ENCODE peak calls at places on chromosomes 3 and 15, in eight cellular contexts. D is heart left ventricle, U is gastrocnemius medialis, W is natural killer cell, B is endothelial cell, R is brain microvascular endothelial cell, Y is IMR-90, J is OCI-LY7. S is an unnamed sample.

GRCh38 chr3:28028554-28028953 is 212.9 kb upstream of the CMC1 start:
- DNase-seq in B (no peak), Y (no peak), J (no peak), D (no peak), W (no peak), R (no peak), U (no peak), S (no peak)

GRCh38 chr3:10164546-10165393 is at the start of gene IRAK2:
- DNase-seq in R (peak), J (peak), Y (peak), U (peak), D (peak), B (peak), W (peak), S (peak)

GRCh38 chr3:58003093-58003492 is 5.1 kb upstream of the FLNB start:
- DNase-seq in R (no peak), U (no peak), B (no peak), W (no peak), J (no peak), D (no peak), Y (no peak), S (no peak)

GRCh38 chr3:85567074-85567676 is 608.4 kb downstream of the CADM2 start:
- DNase-seq in D (no peak), W (no peak), B (peak), J (peak), Y (peak), R (peak), U (no peak), S (peak)

GRCh38 chr15:79028411-79028964 is 62.1 kb downstream of the RASGRF1 start:
- DNase-seq in U (no peak), W (no peak), B (peak), Y (peak), R (peak), D (no peak), J (peak), S (peak)

GRCh38 chr3:61789861-61790260 is 228.5 kb downstream of the PTPRG start:
- DNase-seq in R (no peak), D (no peak), Y (no peak), U (no peak), W (no peak), B (no peak), J (no peak), S (peak)

GRCh38 chr15:54836052-54836795 is 360.5 kb downstream of the RSL24D1 start:
- DNase-seq in W (no peak), D (no peak), J (no peak), B (no peak), R (no peak), U (no peak), Y (no peak), S (no peak)

GRCh38 chr15:51708013-51708412 is 26.7 kb downstream of the SCG3 start:
- DNase-seq in J (no peak), B (no peak), Y (no peak), U (no peak), D (no peak), R (no peak), W (no peak), S (no peak)

GRCh38 chr3:8793242-8793641 is 23.8 kb upstream of the OXTR start:
- DNase-seq in D (no peak), U (no peak), J (no peak), B (no peak), Y (peak), W (no peak), R (peak), S (no peak)

GRCh38 chr3:87077354-87077753 is 86.4 kb upstream of the VGLL3 start:
- DNase-seq in Y (no peak), W (no peak), D (no peak), J (no peak), R (no peak), B (no peak), U (no peak), S (no peak)

GRCh38 chr3:163722421-163722820 is 1355.9 kb downstream of the SI start:
- DNase-seq in J (no peak), D (no peak), U (no peak), W (no peak), Y (no peak), B (no peak), R (no peak), S (no peak)

GRCh38 chr15:63597033-63597790 is at the start of gene FBXL22:
- DNase-seq in Y (peak), J (no peak), R (no peak), U (no peak), W (no peak), D (peak), B (no peak), S (no peak)

GRCh38 chr3:115698851-115699535 is 75.7 kb downstream of the GAP43 start:
- DNase-seq in R (peak), U (no peak), J (no peak), Y (peak), D (no peak), B (no peak), W (no peak), S (peak)

GRCh38 chr3:68249265-68249664 is 594.9 kb upstream of the SUCLG2 start:
- DNase-seq in Y (no peak), D (no peak), B (no peak), U (no peak), W (no peak), R (no peak), J (no peak), S (no peak)

GRCh38 chr3:149575213-149575961 is 82.4 kb downstream of the WWTR1 start:
- DNase-seq in W (no peak), Y (peak), J (no peak), U (no peak), B (no peak), R (peak), D (peak), S (no peak)

GRCh38 chr3:14467723-14468620 is 65.6 kb downstream of the SLC6A6 start:
- DNase-seq in Y (peak), R (peak), W (peak), B (peak), U (no peak), J (peak), D (no peak), S (peak)

GRCh38 chr3:188134079-188134478 is 19.9 kb upstream of the LPP start:
- DNase-seq in W (no peak), J (no peak), D (no peak), B (no peak), U (no peak), Y (no peak), R (no peak), S (no peak)

GRCh38 chr15:93030430-93031102 is 58.4 kb downstream of the RGMA start:
- DNase-seq in R (peak), W (peak), D (peak), B (peak), Y (peak), J (peak), U (peak), S (peak)

GRCh38 chr15:86183765-86184491 is 104.3 kb downstream of the AGBL1 start:
- DNase-seq in U (peak), J (no peak), Y (no peak), D (no peak), R (no peak), W (no peak), B (no peak), S (no peak)

GRCh38 chr3:105608623-105609022 is 241.9 kb downstream of the ALCAM start:
- DNase-seq in D (peak), B (no peak), W (no peak), U (peak), Y (no peak), J (no peak), R (no peak), S (no peak)

GRCh38 chr3:168117059-168117458 is 21.3 kb upstream of the GOLIM4 start:
- DNase-seq in R (peak), Y (peak), J (no peak), B (no peak), W (no peak), U (no peak), D (no peak), S (no peak)

GRCh38 chr3:5332270-5332956 is 144.9 kb downstream of the EDEM1 start:
- DNase-seq in J (peak), U (no peak), B (no peak), W (no peak), R (no peak), Y (no peak), D (no peak), S (no peak)

GRCh38 chr3:120569224-120569915 is 26.8 kb upstream of the NDUFB4 start:
- DNase-seq in U (no peak), Y (peak), B (no peak), W (no peak), J (no peak), R (no peak), D (no peak), S (no peak)

GRCh38 chr3:46700772-46701171 is 420 bp upstream of the TMIE start:
- DNase-seq in D (peak), B (no peak), R (no peak), J (no peak), W (no peak), Y (no peak), U (no peak), S (peak)

GRCh38 chr15:70584441-70584837 is 178.9 kb downstream of the UACA start:
- DNase-seq in D (no peak), B (no peak), R (no peak), Y (no peak), W (no peak), U (no peak), J (no peak), S (no peak)

GRCh38 chr15:42348083-42348482 is 11.2 kb upstream of the CAPN3 start:
- DNase-seq in B (no peak), R (peak), D (no peak), J (no peak), U (no peak), Y (peak), W (no peak), S (no peak)

GRCh38 chr15:35078221-35078915 is 6.7 kb downstream of the NANOGP8 start:
- DNase-seq in Y (peak), W (no peak), B (peak), U (no peak), J (peak), R (peak), D (no peak), S (peak)

GRCh38 chr3:94394885-94395284 is 332.0 kb downstream of the NSUN3 start:
- DNase-seq in Y (no peak), R (no peak), W (no peak), B (no peak), J (no peak), U (no peak), D (no peak), S (no peak)

GRCh38 chr3:15601399-15602145 is at the start of the genes BTD and HACL1:
- DNase-seq in B (peak), D (peak), J (peak), Y (peak), U (peak), R (peak), W (peak), S (peak)

GRCh38 chr3:13174011-13174802 is 101.0 kb upstream of the IQSEC1 start:
- DNase-seq in U (no peak), W (no peak), J (no peak), R (no peak), B (no peak), Y (no peak), D (peak), S (no peak)

GRCh38 chr15:72865486-72865885 is 81.9 kb upstream of the ADPGK start:
- DNase-seq in Y (no peak), W (no peak), J (no peak), D (no peak), B (no peak), R (no peak), U (no peak), S (no peak)

DNA sequence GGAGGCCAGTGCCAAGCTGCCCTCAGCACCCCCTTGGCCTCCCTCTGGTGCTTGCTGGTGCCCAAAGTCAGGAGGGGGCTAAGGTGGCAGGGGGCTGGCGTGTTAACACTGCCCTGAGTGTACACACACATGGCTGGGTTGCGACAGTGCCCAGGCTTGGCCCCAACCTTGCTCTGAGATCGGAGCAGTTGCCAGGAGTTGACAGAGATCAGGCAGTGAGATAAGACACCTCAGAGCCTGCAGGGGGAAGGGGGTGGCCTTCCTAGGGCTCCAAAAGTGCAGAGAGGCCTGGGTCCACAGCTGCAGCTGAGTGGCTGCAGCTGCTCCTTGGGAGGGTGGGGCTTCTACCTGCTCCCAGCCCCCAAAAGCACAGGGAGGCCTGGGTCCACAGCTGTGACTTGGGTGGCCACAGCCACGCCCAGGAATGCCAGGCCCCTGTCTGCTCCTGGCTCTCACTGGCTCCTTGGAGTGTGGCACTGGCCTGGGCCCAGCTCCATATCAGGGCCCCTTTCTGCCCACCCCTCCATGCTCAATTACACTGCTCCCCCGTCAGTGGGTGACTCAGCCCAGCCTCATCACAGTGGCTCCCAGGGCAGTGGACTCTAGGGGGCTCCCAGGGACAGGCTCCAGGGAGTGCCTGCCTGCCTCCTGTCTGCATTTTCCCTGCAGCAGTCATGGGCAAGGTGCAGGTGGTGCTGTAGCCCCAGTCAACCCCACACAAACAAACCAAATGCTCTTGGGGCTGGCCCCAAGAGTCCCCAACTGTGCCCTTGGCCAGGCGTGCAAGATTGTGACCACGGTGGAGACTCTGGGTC is 56.4 kb upstream of the C15orf39 start:
- DNase-seq in U (no peak), W (no peak), J (no peak), B (no peak), Y (no peak), D (no peak), R (no peak), S (no peak)
- TF ChIP-seq CTCF in U (no peak), W (no peak), J (no peak), B (no peak), Y (no peak), D (no peak), R (no peak), S (no peak)

GRCh38 chr3:49004352-49005297 is 2.6 kb upstream of the WDR6 start:
- DNase-seq in Y (no peak), B (no peak), W (no peak), U (no peak), J (no peak), D (no peak), R (no peak), S (no peak)

GRCh38 chr3:48999085-48999858 is 7.9 kb upstream of the WDR6 start:
- DNase-seq in D (no peak), J (no peak), R (no peak), B (no peak), W (no peak), U (no peak), Y (no peak), S (no peak)

GRCh38 chr3:48997714-48998637 is 7.9 kb downstream of the P4HTM start:
- DNase-seq in R (no peak), W (no peak), J (no peak), D (no peak), Y (no peak), B (no peak), U (no peak), S (peak)

GRCh38 chr3:48997102-48997637 is 7.1 kb downstream of the P4HTM start:
- DNase-seq in D (no peak), R (no peak), U (no peak), W (no peak), J (no peak), B (no peak), Y (no peak), S (no peak)

GRCh38 chr3:49001155-49001554 is 6.0 kb upstream of the WDR6 start:
- DNase-seq in Y (no peak), D (no peak), U (no peak), B (no peak), W (no peak), J (no peak), R (no peak), S (no peak)
- TF ChIP-seq CTCF in Y (no peak), D (no peak), U (no peak), B (no peak), W (no peak), J (no peak), R (no peak), S (no peak)

GRCh38 chr3:138030881-138031280 is 20.9 kb downstream of the CLDN18 start:
- DNase-seq in W (no peak), R (no peak), B (no peak), Y (no peak), J (no peak), U (no peak), D (no peak), S (no peak)
- TF ChIP-seq CTCF in W (no peak), R (no peak), B (no peak), Y (no peak), J (no peak), U (no peak), D (no peak), S (no peak)

GRCh38 chr3:100492059-100492809 is at the start of gene TMEM45A:
- DNase-seq in U (peak), B (peak), R (peak), W (peak), J (peak), D (peak), Y (peak), S (peak)
- TF ChIP-seq CTCF in U (no peak), B (no peak), R (no peak), W (no peak), J (no peak), D (no peak), Y (no peak), S (no peak)

GRCh38 chr3:102533784-102534183 is 99.0 kb downstream of the ZPLD1 start:
- DNase-seq in D (no peak), J (no peak), B (no peak), R (no peak), Y (no peak), U (no peak), W (no peak), S (no peak)

GRCh38 chr3:102532901-102533300 is 98.1 kb downstream of the ZPLD1 start:
- DNase-seq in J (peak), Y (peak), W (no peak), B (no peak), R (peak), U (no peak), D (no peak), S (no peak)

GRCh38 chr3:102531686-102532085 is 96.9 kb downstream of the ZPLD1 start:
- DNase-seq in B (no peak), Y (no peak), R (no peak), J (no peak), U (no peak), D (no peak), W (no peak), S (no peak)

GRCh38 chr3:102537122-102537521 is 102.3 kb downstream of the ZPLD1 start:
- DNase-seq in R (no peak), J (no peak), Y (no peak), D (no peak), B (no peak), U (no peak), W (no peak), S (no peak)

GRCh38 chr3:102536479-102536878 is 101.7 kb downstream of the ZPLD1 start:
- DNase-seq in W (no peak), D (no peak), Y (peak), B (no peak), R (peak), U (no peak), J (peak), S (no peak)
- TF ChIP-seq CTCF in W (no peak), D (peak), Y (peak), B (peak), R (peak), U (no peak), J (peak), S (no peak)

GRCh38 chr15:75811616-75812015 is 31.6 kb upstream of the UBE2Q2 start:
- DNase-seq in J (no peak), W (no peak), Y (no peak), D (no peak), B (no peak), R (no peak), U (no peak), S (no peak)

GRCh38 chr15:75810874-75811498 is 32.3 kb upstream of the UBE2Q2 start:
- DNase-seq in B (no peak), Y (no peak), R (no peak), U (no peak), D (no peak), W (no peak), J (no peak), S (no peak)

GRCh38 chr15:75808563-75808962 is 34.7 kb upstream of the UBE2Q2 start:
- DNase-seq in U (no peak), Y (no peak), W (no peak), D (no peak), R (no peak), B (no peak), J (no peak), S (no peak)

GRCh38 chr15:75814794-75815193 is 28.5 kb upstream of the UBE2Q2 start:
- DNase-seq in W (no peak), J (no peak), B (no peak), D (no peak), U (no peak), Y (no peak), R (no peak), S (no peak)

DNA sequence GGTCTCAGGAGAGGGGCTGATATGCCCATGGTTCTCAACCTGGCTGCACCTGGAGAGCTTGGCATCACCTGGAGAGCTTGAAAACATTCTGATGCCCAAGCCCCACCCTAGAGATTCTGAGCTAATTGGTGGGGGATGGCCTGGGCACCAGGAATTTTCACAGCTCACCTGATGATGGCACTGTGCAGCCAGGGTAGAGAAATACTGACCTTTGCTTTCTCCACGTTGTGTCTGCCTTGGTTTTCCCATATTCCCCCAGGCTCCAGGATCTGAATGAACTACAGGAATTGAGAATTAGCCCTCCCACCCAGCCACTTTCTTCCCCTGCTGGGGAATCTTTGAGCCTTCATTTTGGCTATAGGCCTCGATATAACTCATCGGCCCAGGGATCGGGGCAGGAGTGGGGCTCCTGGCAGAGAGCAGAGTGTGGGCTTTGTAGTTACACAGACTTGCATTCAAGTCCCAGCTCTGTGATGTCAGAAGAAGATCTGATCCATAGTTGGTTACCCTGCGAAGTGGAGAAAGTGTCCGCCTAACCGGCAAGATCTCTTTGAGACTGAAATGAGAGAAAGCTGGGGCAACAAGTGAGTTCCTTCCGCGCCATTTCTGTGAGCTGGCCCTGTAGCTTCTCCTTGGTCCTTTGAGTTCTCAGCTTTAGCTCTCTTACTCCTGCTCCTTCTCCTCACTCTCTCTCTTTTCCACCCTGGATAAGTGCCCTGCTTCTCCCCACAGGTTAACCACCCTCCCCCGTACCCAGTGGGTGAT is 33.1 kb upstream of the UBE2Q2 start:
- DNase-seq in W (no peak), U (no peak), D (no peak), J (peak), R (no peak), Y (no peak), B (no peak), S (no peak)
- TF ChIP-seq CTCF in W (no peak), U (no peak), D (peak), J (peak), R (peak), Y (peak), B (no peak), S (no peak)

DNA sequence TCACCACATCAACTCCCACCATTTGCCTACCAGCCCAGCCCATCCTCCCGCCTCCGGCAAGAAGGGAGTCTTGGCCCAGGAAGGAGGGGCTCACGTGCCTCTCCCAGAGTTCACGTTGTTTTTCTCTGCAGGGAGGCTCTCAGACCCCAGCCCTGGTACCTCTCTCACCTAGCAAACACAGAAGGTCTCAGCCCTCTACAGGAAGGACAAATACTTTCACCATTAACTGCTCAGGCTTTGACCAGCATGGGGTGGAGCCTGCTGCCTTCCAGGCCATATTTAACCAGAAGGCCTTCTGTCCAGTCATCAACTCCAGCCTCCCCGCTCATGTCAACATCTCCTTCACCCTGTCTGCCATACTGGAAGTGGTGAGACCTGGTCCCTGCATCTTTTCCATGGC is 19.0 kb upstream of the HTR3E start:
- DNase-seq in W (no peak), U (no peak), B (no peak), R (no peak), D (no peak), Y (no peak), J (no peak), S (no peak)
- TF ChIP-seq CTCF in W (no peak), U (no peak), B (no peak), R (no peak), D (no peak), Y (no peak), J (no peak), S (no peak)